ENCODE peak calls at places on chromosomes 4 and X, in seven cellular contexts. H, G, X, T, Q, U and P are unnamed samples.

GRCh38 chrX:29299689-29300088 is 712.4 kb downstream of the IL1RAPL1 start:
- DNase-seq in H (no peak), G (no peak), X (no peak), T (no peak), Q (no peak), U (no peak), P (no peak)

GRCh38 chr4:67531349-67531748 is 14.0 kb downstream of the CENPC start:
- DNase-seq in H (no peak), G (no peak), X (no peak), T (no peak), Q (no peak), U (no peak), P (no peak)

GRCh38 chr4:13866881-13867280 is 239.4 kb upstream of the BOD1L1 start:
- DNase-seq in H (no peak), G (no peak), X (no peak), T (no peak), Q (no peak), U (no peak), P (no peak)

GRCh38 chrX:39692796-39693195 is 405.0 kb downstream of the BCOR start:
- DNase-seq in H (no peak), G (no peak), X (no peak), T (no peak), Q (no peak), U (no peak), P (no peak)

GRCh38 chr4:107210450-107211239 is 174.5 kb upstream of the DKK2 start:
- DNase-seq in H (no peak), G (no peak), X (no peak), T (peak), Q (no peak), U (peak), P (no peak)

GRCh38 chr4:110634320-110635154 is 11.7 kb upstream of the PITX2 start:
- DNase-seq in H (no peak), G (no peak), X (no peak), T (no peak), Q (no peak), U (no peak), P (no peak)

GRCh38 chrX:109384569-109385174 is 97.2 kb downstream of the GUCY2F start:
- DNase-seq in H (no peak), G (no peak), X (no peak), T (no peak), Q (no peak), U (peak), P (no peak)

GRCh38 chr4:140691369-140691768 is 64.8 kb downstream of the TBC1D9 start:
- DNase-seq in H (no peak), G (no peak), X (no peak), T (no peak), Q (no peak), U (no peak), P (no peak)

GRCh38 chrX:80765226-80765625 is 44.5 kb downstream of the BRWD3 start:
- DNase-seq in H (no peak), G (peak), X (no peak), T (no peak), Q (no peak), U (no peak), P (no peak)

GRCh38 chrX:119690921-119691716 is 1.8 kb downstream of the SEPTIN6 start:
- DNase-seq in H (no peak), G (no peak), X (no peak), T (no peak), Q (no peak), U (no peak), P (peak)

GRCh38 chrX:101668143-101668542 is 8.5 kb upstream of the ARMCX2 start:
- DNase-seq in H (no peak), G (no peak), X (no peak), T (no peak), Q (no peak), U (no peak), P (no peak)

GRCh38 chr4:5547651-5548249 is 160.6 kb downstream of the EVC2 start:
- DNase-seq in H (no peak), G (no peak), X (no peak), T (no peak), Q (no peak), U (no peak), P (no peak)

GRCh38 chrX:132877954-132878536 is 80.4 kb downstream of the HS6ST2 start:
- DNase-seq in H (no peak), G (no peak), X (no peak), T (no peak), Q (no peak), U (no peak), P (no peak)

GRCh38 chr4:145230726-145231125 is 50.3 kb upstream of the OTUD4 start:
- DNase-seq in H (no peak), G (peak), X (no peak), T (no peak), Q (no peak), U (no peak), P (no peak)

GRCh38 chr4:130336585-130337217 is 1240.7 kb downstream of the C4orf33 start:
- DNase-seq in H (no peak), G (no peak), X (no peak), T (no peak), Q (no peak), U (peak), P (no peak)

GRCh38 chr4:122712782-122713181 is 19.7 kb upstream of the BBS12 start:
- DNase-seq in H (no peak), G (no peak), X (no peak), T (no peak), Q (no peak), U (no peak), P (no peak)

GRCh38 chr4:183504064-183504929 is 561 bp upstream of the ING2 start:
- DNase-seq in H (peak), G (peak), X (peak), T (peak), Q (peak), U (peak), P (peak)
- TF ChIP-seq CTCF in H (peak), G (peak), X (no peak), T (no peak), Q (peak), U (peak), P (peak)

GRCh38 chr4:7963691-7964090 is 24.0 kb upstream of the AFAP1 start:
- DNase-seq in H (no peak), G (no peak), X (no peak), T (no peak), Q (no peak), U (no peak), P (no peak)

GRCh38 chr4:7966281-7967062 is 26.8 kb upstream of the AFAP1 start:
- DNase-seq in H (no peak), G (no peak), X (no peak), T (no peak), Q (no peak), U (no peak), P (no peak)

GRCh38 chr4:7964890-7965662 is 25.4 kb upstream of the AFAP1 start:
- DNase-seq in H (peak), G (no peak), X (no peak), T (no peak), Q (no peak), U (no peak), P (no peak)

GRCh38 chr4:7962609-7963508 is 23.2 kb upstream of the AFAP1 start:
- DNase-seq in H (no peak), G (no peak), X (no peak), T (no peak), Q (no peak), U (no peak), P (no peak)

DNA sequence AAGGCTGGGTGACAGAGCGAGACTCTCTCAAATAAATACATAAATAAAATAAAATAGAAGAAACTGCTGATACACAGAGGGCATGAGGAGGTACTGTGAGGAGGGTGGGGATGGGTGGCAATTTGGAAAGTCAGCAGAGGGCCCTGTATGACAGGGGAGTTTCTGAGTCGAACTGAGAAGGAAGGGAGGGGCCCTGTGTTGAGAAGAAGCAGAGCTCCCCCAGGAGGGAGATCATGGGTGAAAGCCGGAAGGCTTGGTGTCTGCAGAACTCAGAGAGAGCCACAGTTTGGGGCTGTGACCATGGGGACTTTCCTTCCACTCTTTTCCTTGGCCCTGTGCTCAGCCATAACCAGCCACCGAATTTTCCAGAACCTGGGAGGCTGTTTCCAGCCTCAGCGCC is 24.8 kb upstream of the AFAP1 start:
- DNase-seq in H (no peak), G (no peak), X (no peak), T (no peak), Q (no peak), U (no peak), P (no peak)
- TF ChIP-seq CTCF in H (no peak), G (no peak), X (no peak), T (no peak), Q (peak), U (no peak), P (no peak)

GRCh38 chr4:173493041-173493440 is 37.0 kb downstream of the HAND2 start:
- DNase-seq in H (no peak), G (no peak), X (no peak), T (no peak), Q (no peak), U (no peak), P (no peak)
- TF ChIP-seq CTCF in H (no peak), G (no peak), X (no peak), T (no peak), Q (no peak), U (no peak), P (no peak)

DNA sequence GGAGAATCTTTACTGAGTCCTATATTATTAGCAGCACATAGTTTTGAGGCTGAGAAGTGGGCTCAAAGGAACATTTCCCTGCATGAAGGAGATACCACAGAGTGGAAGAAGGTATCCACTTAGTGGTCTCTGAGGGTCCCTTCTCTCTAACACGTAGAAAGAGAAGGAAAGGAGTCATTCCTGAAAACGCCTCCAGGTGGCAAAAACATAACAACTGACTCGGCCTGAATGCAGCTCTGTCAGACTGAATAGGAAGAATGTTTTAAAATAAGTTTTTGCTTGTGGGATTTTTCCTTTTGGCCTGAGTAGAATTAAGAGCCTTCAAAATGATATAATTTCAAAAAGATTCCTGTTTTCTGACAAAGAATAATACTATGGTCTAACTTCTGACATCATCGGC is 23.3 kb downstream of the RPGR start:
- DNase-seq in H (no peak), G (no peak), X (peak), T (no peak), Q (no peak), U (peak), P (no peak)
- TF ChIP-seq CTCF in H (no peak), G (peak), X (no peak), T (no peak), Q (no peak), U (peak), P (peak)

GRCh38 chr4:152454398-152455011 is 81.4 kb downstream of the FBXW7 start:
- DNase-seq in H (no peak), G (no peak), X (no peak), T (no peak), Q (peak), U (no peak), P (no peak)
- TF ChIP-seq CTCF in H (peak), G (peak), X (no peak), T (peak), Q (peak), U (peak), P (peak)

GRCh38 chr4:7803992-7804758 is 135.5 kb downstream of the AFAP1 start:
- DNase-seq in H (peak), G (no peak), X (peak), T (peak), Q (peak), U (peak), P (peak)
- TF ChIP-seq CTCF in H (peak), G (peak), X (peak), T (peak), Q (peak), U (peak), P (peak)

DNA sequence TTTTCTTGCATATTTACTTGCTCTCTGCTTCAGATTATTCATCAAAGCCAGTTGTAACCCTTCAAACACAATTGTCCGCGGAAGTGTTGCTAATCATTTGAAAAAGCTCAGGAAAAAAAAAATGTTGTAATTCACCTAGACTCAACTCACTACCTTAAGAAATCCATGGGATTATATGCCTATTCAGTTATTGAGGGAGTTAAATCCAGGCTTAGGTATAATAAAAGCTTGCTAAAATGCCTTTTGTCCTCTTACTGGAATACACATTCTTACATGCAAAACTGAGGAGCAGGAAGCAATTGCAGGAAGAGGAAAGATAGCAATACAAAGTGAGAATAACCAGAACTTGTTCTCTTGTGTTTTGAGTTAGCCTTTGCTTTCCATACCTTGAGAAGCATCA is 91.4 kb upstream of the FAM241A start:
- DNase-seq in H (no peak), G (no peak), X (no peak), T (no peak), Q (no peak), U (no peak), P (no peak)
- TF ChIP-seq CTCF in H (no peak), G (no peak), X (no peak), T (no peak), Q (no peak), U (no peak), P (no peak)

GRCh38 chrX:49695276-49696180 is at the start of gene PAGE1:
- DNase-seq in H (no peak), G (no peak), X (no peak), T (no peak), Q (no peak), U (no peak), P (no peak)
- TF ChIP-seq CTCF in H (no peak), G (no peak), X (no peak), T (no peak), Q (no peak), U (no peak), P (no peak)

GRCh38 chrX:8868906-8869305 is 67.7 kb upstream of the FAM9A start:
- DNase-seq in H (no peak), G (no peak), X (no peak), T (no peak), Q (no peak), U (peak), P (no peak)
- TF ChIP-seq CTCF in H (no peak), G (peak), X (no peak), T (no peak), Q (peak), U (peak), P (peak)